ENCODE peak calls at places on chromosomes 1 and 21, in seven cellular contexts. D is testis, J is cardiac muscle cell, H is pancreas, B is heart left ventricle, A is sigmoid colon, L is suprapubic skin. T is an unnamed sample.
A peak's percentile ranks its signal among the peaks of the same experiment; 100 is the strongest.

GRCh38 chr1:167431261-167431908 is 86.9 kb downstream of the CD247 start:
- DNase-seq in B (no peak), J (peak; percentile 62), D (no peak), L (no peak), H (no peak), A (no peak), T (no peak)

GRCh38 chr21:14862794-14863720 is 201.7 kb downstream of the NRIP1 start:
- DNase-seq in D (peak; percentile 32), H (no peak), L (no peak), B (no peak), A (no peak), J (peak; percentile 48), T (no peak)

GRCh38 chr1:51671527-51672325 is 54.8 kb downstream of the OSBPL9 start:
- DNase-seq in J (peak; percentile 38), H (no peak), A (no peak), L (no peak), D (no peak), B (no peak), T (no peak)

GRCh38 chr1:10866314-10867091 is 70.1 kb upstream of the CASZ1 start:
- DNase-seq in D (peak; percentile 37), J (no peak), L (no peak), H (no peak), B (no peak), A (no peak), T (no peak)

GRCh38 chr1:151596166-151596933 is 15.5 kb upstream of the SNX27 start:
- DNase-seq in L (no peak), H (no peak), J (no peak), A (no peak), B (no peak), D (peak; percentile 30), T (no peak)

GRCh38 chr1:154996966-154997701 is 3.7 kb downstream of the LENEP start:
- DNase-seq in B (no peak), J (no peak), L (no peak), H (no peak), D (no peak), A (peak; percentile 36), T (no peak)

GRCh38 chr1:113109908-113110554 is 37.0 kb downstream of the LRIG2 start:
- DNase-seq in A (no peak), H (no peak), J (no peak), B (peak; percentile 21), D (peak; percentile 43), L (no peak), T (no peak)

GRCh38 chr1:192024881-192025280 is 133.4 kb upstream of the RGS18 start:
- DNase-seq in A (no peak), H (no peak), B (no peak), D (no peak), L (no peak), J (no peak), T (no peak)

GRCh38 chr1:92817986-92818764 is 13.7 kb upstream of the RPL5 start:
- DNase-seq in L (no peak), J (peak; percentile 15), A (no peak), D (no peak), H (no peak), B (no peak), T (peak; percentile 48)

GRCh38 chr1:248361111-248361715 is at the start of gene OR2T4:
- DNase-seq in D (no peak), J (no peak), L (no peak), A (no peak), B (no peak), H (no peak), T (no peak)

GRCh38 chr1:145979746-145980435 is 15.4 kb downstream of the POLR3GL start:
- DNase-seq in D (no peak), H (no peak), B (no peak), A (peak; percentile 75), L (peak; percentile 72), J (no peak), T (no peak)

GRCh38 chr1:181159451-181160151 is 71.1 kb downstream of the IER5 start:
- DNase-seq in L (peak; percentile 53), A (peak; percentile 37), B (peak; percentile 33), H (no peak), D (peak; percentile 32), J (no peak), T (peak; percentile 67)

GRCh38 chr1:35431173-35431599 is 126.0 kb downstream of the KIAA0319L start:
- DNase-seq in H (no peak), A (no peak), B (no peak), D (no peak), J (no peak), L (no peak), T (no peak)

GRCh38 chr21:44681861-44682579 is at the start of gene KRTAP12-1:
- DNase-seq in D (no peak), A (no peak), J (no peak), B (no peak), L (no peak), H (no peak), T (no peak)

GRCh38 chr1:99648107-99648506 is 2.2 kb downstream of the PALMD start:
- DNase-seq in H (no peak), A (no peak), L (peak; percentile 76), D (peak; percentile 54), B (peak; percentile 83), J (no peak), T (no peak)

GRCh38 chr1:180545991-180546390 is 12.8 kb upstream of the OVAAL start:
- DNase-seq in J (no peak), B (no peak), A (no peak), L (no peak), D (no peak), H (no peak), T (no peak)

GRCh38 chr1:175208773-175209492 is 16.4 kb upstream of the KIAA0040 start:
- DNase-seq in H (no peak), L (no peak), A (no peak), B (no peak), J (no peak), D (no peak), T (peak; percentile 38)

GRCh38 chr1:201906336-201906735 is 17.6 kb downstream of the SHISA4 start:
- DNase-seq in L (no peak), B (no peak), J (no peak), H (no peak), D (no peak), A (no peak), T (no peak)

GRCh38 chr1:22104865-22105437 is 37.9 kb downstream of the WNT4 start:
- DNase-seq in L (no peak), A (no peak), D (no peak), H (no peak), B (no peak), J (no peak), T (no peak)

GRCh38 chr1:9374748-9375345 is 82.2 kb downstream of the SPSB1 start:
- DNase-seq in J (no peak), B (no peak), H (no peak), A (no peak), D (no peak), L (no peak), T (no peak)

GRCh38 chr1:27603962-27604578 is at the start of gene AHDC1:
- DNase-seq in A (peak; percentile 97), H (peak; percentile 97), J (peak; percentile 97), D (peak; percentile 95), L (peak; percentile 96), B (peak; percentile 94), T (peak; percentile 95)
- TF ChIP-seq CTCF in A (no peak), H (no peak), J (no peak), D (peak; percentile 67), L (no peak), B (no peak), T (no peak)

GRCh38 chr1:109925159-109925990 is 14.7 kb downstream of the CSF1 start:
- DNase-seq in A (no peak), J (no peak), B (no peak), H (peak; percentile 50), L (peak; percentile 56), D (no peak), T (no peak)

GRCh38 chr1:109927356-109927755 is 16.7 kb downstream of the CSF1 start:
- DNase-seq in A (no peak), H (peak; percentile 41), D (no peak), B (no peak), L (peak; percentile 55), J (no peak), T (no peak)

GRCh38 chr1:109927908-109928307 is 17.3 kb downstream of the CSF1 start:
- DNase-seq in A (peak; percentile 94), J (no peak), B (peak; percentile 83), L (peak; percentile 85), D (peak; percentile 88), H (peak; percentile 64), T (peak; percentile 80)

GRCh38 chr1:109928591-109929111 is 18.0 kb downstream of the CSF1 start:
- DNase-seq in J (peak; percentile 23), B (peak; percentile 66), H (peak; percentile 59), L (peak; percentile 62), D (peak; percentile 78), A (peak; percentile 84), T (peak; percentile 40)

DNA sequence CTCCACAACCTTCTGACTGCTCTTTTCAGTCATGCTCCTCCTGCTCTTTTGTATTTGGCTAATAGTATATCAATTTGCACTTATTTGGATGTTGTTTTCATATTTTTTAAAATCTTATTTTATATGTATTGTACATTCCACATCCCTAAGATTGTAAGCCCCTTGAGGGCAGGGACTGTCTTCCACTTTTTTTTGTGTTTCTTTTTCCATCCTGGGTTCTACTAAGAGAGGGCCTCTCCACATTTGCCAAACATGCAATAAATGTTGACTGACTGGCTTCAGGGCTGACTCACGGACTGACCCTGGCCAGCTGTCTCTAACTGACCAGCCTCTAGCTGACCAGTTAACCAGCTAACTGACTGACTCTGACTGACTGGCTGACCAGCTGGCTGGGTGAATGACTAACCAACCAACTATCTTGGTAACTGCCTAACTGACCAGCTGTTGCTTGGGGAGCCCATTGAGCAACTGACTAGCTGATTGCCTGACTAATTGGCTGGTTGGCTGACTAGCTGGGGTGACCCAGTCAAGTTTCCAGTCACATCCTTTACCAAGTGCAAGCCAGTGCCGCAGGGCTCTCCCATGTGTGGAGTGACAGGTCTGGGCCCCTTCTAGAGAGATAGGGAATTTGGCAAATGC is 16.1 kb downstream of the CSF1 start:
- DNase-seq in A (no peak), J (no peak), H (no peak), D (no peak), B (no peak), L (peak; percentile 56), T (no peak)
- H3K4me1 ChIP-seq in A (peaks cover 81% of the 10 kb centered on the region), J (peaks cover 21% of the 10 kb centered on the region), H (peaks cover 9% of the 10 kb centered on the region), D (peaks cover 44% of the 10 kb centered on the region), B (peaks cover 47% of the 10 kb centered on the region), L (peaks cover 75% of the 10 kb centered on the region), T (peaks cover 10% of the 10 kb centered on the region)

GRCh38 chr1:65063025-65063424 is 85.0 kb upstream of the AK4 start:
- DNase-seq in A (no peak), J (no peak), B (no peak), L (no peak), D (no peak), H (no peak), T (no peak)
- TF ChIP-seq CTCF in A (no peak), J (no peak), B (no peak), L (no peak), D (no peak), H (no peak), T (no peak)

DNA sequence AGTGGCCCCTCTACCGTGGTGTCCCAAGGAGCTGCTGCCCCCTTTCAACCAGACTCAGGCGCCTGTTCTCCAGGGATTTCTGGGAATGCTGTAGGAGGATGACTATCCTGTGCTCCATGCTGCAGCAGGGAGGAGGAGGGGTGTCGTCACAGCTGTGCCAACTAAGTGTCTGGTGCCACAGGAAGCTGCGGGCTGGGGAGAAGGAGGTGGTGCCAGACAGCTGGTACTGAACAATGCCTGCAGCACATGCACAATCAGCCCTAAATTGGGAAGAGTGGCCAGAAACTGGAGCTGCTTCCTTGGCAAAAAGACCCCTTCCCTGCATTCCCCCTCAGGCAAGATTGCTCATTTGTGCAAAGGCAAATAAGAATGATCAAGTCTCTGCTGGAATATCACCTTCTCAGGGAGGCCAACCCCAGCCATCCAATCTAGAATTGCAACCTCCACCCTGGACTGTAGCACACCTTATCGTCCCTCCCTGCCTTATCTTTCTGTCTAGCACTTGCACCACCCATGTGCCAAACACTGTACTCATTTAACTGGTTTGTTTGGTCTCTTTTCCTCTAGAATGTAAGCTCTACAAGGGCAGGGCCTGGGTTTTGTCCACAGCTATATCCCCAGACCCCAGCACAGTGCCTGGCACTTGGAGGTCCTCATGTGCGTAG is 33.3 kb downstream of the LAMB3 start:
- DNase-seq in A (no peak), J (no peak), B (peak; percentile 61), D (no peak), L (no peak), H (peak; percentile 44), T (no peak)
- H3K4me1 ChIP-seq in A (no peaks in the 10 kb centered on the region), J (no peaks in the 10 kb centered on the region), B (peaks cover 32% of the 10 kb centered on the region), D (peaks cover 18% of the 10 kb centered on the region), L (peaks cover 14% of the 10 kb centered on the region), H (no peaks in the 10 kb centered on the region), T (peaks cover 20% of the 10 kb centered on the region)